ENCODE peak calls at places on chromosomes 2 and 18, in seven cellular contexts. T is H1, Y is IMR-90, I is mesendoderm, N is H9, M is mesenchymal stem cell, H is neuronal stem cell. L is an unnamed sample.

GRCh38 chr2:220785181-220785580 is 786.9 kb downstream of the EPHA4 start:
- DNase-seq in N (no peak), Y (no peak), M (no peak), T (no peak), I (no peak), H (no peak), L (no peak)

GRCh38 chr2:132478669-132479068 is 62.1 kb downstream of the GPR39 start:
- DNase-seq in N (no peak), Y (no peak), M (no peak), T (no peak), I (no peak), H (no peak), L (no peak)

GRCh38 chr18:73163236-73163635 is 295.4 kb upstream of the NETO1 start:
- DNase-seq in H (no peak), M (no peak), T (no peak), N (no peak), I (no peak), Y (no peak), L (no peak)

GRCh38 chr2:221447310-221447709 is 124.8 kb downstream of the EPHA4 start:
- DNase-seq in I (peak; percentile 69), M (peak; percentile 41), T (no peak), Y (peak; percentile 41), H (no peak), N (no peak), L (no peak)

GRCh38 chr2:112839407-112840067 is 3.0 kb upstream of the IL1B start:
- DNase-seq in H (no peak), T (no peak), M (no peak), N (no peak), I (no peak), Y (no peak), L (peak; percentile 42)

GRCh38 chr2:54557601-54558187 is 101.6 kb downstream of the SPTBN1 start:
- DNase-seq in Y (no peak), M (peak; percentile 69), N (peak; percentile 64), T (peak; percentile 83), I (peak; percentile 82), H (peak; percentile 67), L (peak; percentile 49)

GRCh38 chr2:113818382-113818951 is 62.0 kb upstream of the SLC35F5 start:
- DNase-seq in M (peak; percentile 99), N (peak; percentile 61), T (no peak), Y (peak; percentile 100), I (peak; percentile 98), H (peak; percentile 24), L (peak; percentile 61)

GRCh38 chr2:129248183-129248582 is 731.3 kb upstream of the RAB6C start:
- DNase-seq in N (no peak), I (no peak), M (peak; percentile 23), Y (no peak), H (no peak), T (no peak), L (no peak)

GRCh38 chr2:98470851-98471255 is 26.2 kb downstream of the INPP4A start:
- DNase-seq in H (no peak), Y (no peak), N (no peak), T (no peak), I (no peak), M (no peak), L (no peak)

GRCh38 chr2:39631715-39632114 is 34.0 kb upstream of the TMEM178A start:
- DNase-seq in Y (peak; percentile 98), M (peak; percentile 90), I (no peak), N (no peak), H (no peak), T (no peak), L (peak; percentile 6)

GRCh38 chr2:216698895-216699294 is 3.5 kb upstream of the IGFBP5 start:
- DNase-seq in H (no peak), Y (peak; percentile 84), N (no peak), M (peak; percentile 81), T (no peak), I (peak; percentile 83), L (peak; percentile 66)

GRCh38 chr2:232600053-232600773 is 33.2 kb upstream of the EFHD1 start:
- DNase-seq in Y (no peak), T (no peak), N (no peak), H (no peak), M (no peak), I (peak; percentile 31), L (no peak)

GRCh38 chr2:99183025-99183424 is 2.0 kb downstream of the MRPL30 start:
- DNase-seq in H (no peak), M (no peak), T (no peak), I (peak; percentile 19), N (no peak), Y (peak; percentile 4), L (no peak)

GRCh38 chr2:16623046-16623445 is 42.6 kb downstream of the CYRIA start:
- DNase-seq in Y (peak; percentile 95), I (no peak), N (no peak), M (peak; percentile 94), T (no peak), H (no peak), L (peak; percentile 98)

GRCh38 chr2:70930371-70931329 is 5.0 kb upstream of the ATP6V1B1 start:
- DNase-seq in H (no peak), I (no peak), Y (no peak), T (peak; percentile 26), M (no peak), N (peak; percentile 15), L (no peak)

GRCh38 chr2:88942793-88943192 is 251.3 kb downstream of the RPIA start:
- DNase-seq in Y (no peak), I (no peak), T (no peak), H (no peak), N (no peak), M (no peak), L (no peak)

GRCh38 chr18:70368903-70369302 is 80.1 kb downstream of the SOCS6 start:
- DNase-seq in T (no peak), I (no peak), Y (no peak), M (no peak), N (no peak), H (no peak), L (no peak)

GRCh38 chr2:17621781-17622180 is 81.3 kb downstream of the VSNL1 start:
- DNase-seq in I (no peak), M (peak; percentile 15), Y (peak; percentile 65), N (no peak), T (no peak), H (no peak), L (no peak)

DNA sequence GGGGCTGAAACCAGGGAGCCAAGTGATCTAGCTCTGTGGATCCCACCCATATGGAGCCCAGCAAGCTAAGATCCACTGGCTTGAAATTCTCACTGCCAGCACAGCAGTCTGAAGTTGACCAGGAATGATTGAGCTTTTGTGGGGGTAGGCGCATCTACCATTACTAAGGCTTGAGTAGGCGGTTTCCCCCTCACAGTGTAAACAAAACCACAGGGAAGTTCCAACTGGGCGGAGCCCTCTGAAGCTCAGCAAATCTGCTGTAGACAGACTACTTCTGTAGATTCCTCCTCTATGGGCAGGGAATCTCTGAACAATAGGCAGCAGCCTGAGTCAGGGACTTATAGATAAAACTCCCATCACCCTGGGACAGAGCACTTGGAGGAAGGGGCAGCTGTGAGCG is 96.7 kb downstream of the CCDC148 start:
- DNase-seq in M (peak; percentile 7), N (no peak), Y (peak; percentile 59), T (no peak), H (peak; percentile 1), I (peak; percentile 40), L (no peak)
- H3K4ac ChIP-seq in M (no peak overlapping the region), N (no peak overlapping the region), Y (no peak overlapping the region), T (no peak overlapping the region), H (no peak overlapping the region), I (no peak overlapping the region), L (no peak overlapping the region)

GRCh38 chr2:191515536-191515935 is 162.4 kb upstream of the NABP1 start:
- DNase-seq in N (no peak), M (no peak), T (no peak), Y (no peak), I (no peak), H (no peak), L (no peak)
- H3K79me1 ChIP-seq in N (no peaks in the 10 kb centered on the region), M (no peaks in the 10 kb centered on the region), T (no peaks in the 10 kb centered on the region), Y (no peaks in the 10 kb centered on the region), I (no peaks in the 10 kb centered on the region), H (no peaks in the 10 kb centered on the region), L (no peaks in the 10 kb centered on the region)

DNA sequence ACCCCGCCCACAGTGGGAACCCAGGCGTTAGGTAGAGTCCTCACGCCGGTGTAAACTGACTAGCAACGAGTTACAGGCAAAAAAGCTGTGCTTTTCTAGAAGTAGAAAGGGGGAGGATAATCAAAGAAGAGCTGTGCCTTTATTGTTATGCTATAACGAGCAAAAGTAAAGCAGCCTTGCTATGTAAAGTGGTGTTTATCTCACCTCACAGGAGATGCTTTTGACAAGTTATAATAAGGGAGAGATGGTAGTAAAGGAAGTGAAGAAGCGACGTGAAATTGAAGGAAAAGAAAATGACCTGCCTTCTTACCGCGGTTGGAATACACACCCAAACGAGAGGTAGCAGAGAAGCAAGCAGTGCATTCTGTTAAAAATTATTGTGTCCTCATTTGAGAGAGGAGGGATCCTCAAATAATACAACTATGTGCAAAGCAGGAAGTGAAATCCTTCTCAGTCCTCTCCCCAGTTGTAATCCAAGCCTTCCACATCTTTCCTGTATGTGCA is 898 bp downstream of the TANK start:
- DNase-seq in N (no peak), M (no peak), Y (no peak), I (no peak), T (no peak), H (no peak), L (no peak)
- H3K4ac ChIP-seq in N (no peak overlapping the region), M (peak overlapping the region; percentile 44), Y (peak overlapping the region; percentile 98), I (no peak overlapping the region), T (no peak overlapping the region), H (no peak overlapping the region), L (peak overlapping the region; percentile 6)

GRCh38 chr2:8133331-8133730 is 548.5 kb upstream of the ID2 start:
- DNase-seq in M (no peak), I (no peak), T (no peak), Y (no peak), H (no peak), N (peak; percentile 41), L (no peak)
- H3K79me1 ChIP-seq in M (no peaks in the 10 kb centered on the region), I (no peaks in the 10 kb centered on the region), T (no peaks in the 10 kb centered on the region), Y (no peaks in the 10 kb centered on the region), H (no peaks in the 10 kb centered on the region), N (no peaks in the 10 kb centered on the region), L (no peaks in the 10 kb centered on the region)

GRCh38 chr2:231228974-231229373 is 30.5 kb downstream of the ARMC9 start:
- DNase-seq in T (no peak), I (peak; percentile 89), H (no peak), Y (no peak), M (no peak), N (no peak), L (no peak)

GRCh38 chr2:231228223-231228622 is 29.8 kb downstream of the ARMC9 start:
- DNase-seq in Y (no peak), M (no peak), I (no peak), T (no peak), H (no peak), N (peak; percentile 41), L (no peak)

GRCh38 chr2:231223001-231223375 is 24.6 kb downstream of the ARMC9 start:
- DNase-seq in M (no peak), H (no peak), N (no peak), Y (no peak), I (peak; percentile 18), T (no peak), L (peak; percentile 73)

GRCh38 chr2:231223458-231223970 is 25.1 kb downstream of the ARMC9 start:
- DNase-seq in N (no peak), I (peak; percentile 8), T (no peak), H (no peak), M (peak; percentile 47), Y (peak; percentile 60), L (no peak)

GRCh38 chr2:231227309-231228162 is 29.1 kb downstream of the ARMC9 start:
- DNase-seq in T (no peak), N (peak; percentile 72), Y (peak; percentile 79), M (peak; percentile 85), I (peak; percentile 93), H (peak; percentile 55), L (peak; percentile 84)
- H3K4ac ChIP-seq in T (peak overlapping the region; percentile 2), N (no peak overlapping the region), Y (peak overlapping the region; percentile 68), M (no peak overlapping the region), I (no peak overlapping the region), H (no peak overlapping the region), L (no peak overlapping the region)

L was measured in trophoblast cell.